ENCODE peak calls at places on chromosomes 4 and X, in seven cellular contexts. One of them, this sample, is unnamed.

GRCh38 chr4:103076777-103077347 is 301 bp upstream of the SLC9B2 start:
- DNase-seq in endodermal cell: no peak
- DNase-seq in adrenal gland: no peak
- DNase-seq in GM06990: no peak
- DNase-seq in body of pancreas: no peak
- DNase-seq in lower lobe of right lung: no peak
- DNase-seq in Peyer's patch: no peak
- DNase-seq in this sample: peak

GRCh38 chr4:48031802-48032525 is 15.4 kb downstream of the NIPAL1 start:
- DNase-seq in endodermal cell: no peak
- DNase-seq in adrenal gland: peak
- DNase-seq in GM06990: no peak
- DNase-seq in body of pancreas: peak
- DNase-seq in lower lobe of right lung: no peak
- DNase-seq in Peyer's patch: no peak
- DNase-seq in this sample: no peak

GRCh38 chr4:109977854-109978501 is 65.3 kb downstream of the EGF start:
- DNase-seq in endodermal cell: no peak
- DNase-seq in adrenal gland: peak
- DNase-seq in GM06990: no peak
- DNase-seq in body of pancreas: no peak
- DNase-seq in lower lobe of right lung: no peak
- DNase-seq in Peyer's patch: no peak
- DNase-seq in this sample: peak

GRCh38 chr4:70701271-70701670 is 12.9 kb downstream of the UTP3 start:
- DNase-seq in endodermal cell: no peak
- DNase-seq in adrenal gland: no peak
- DNase-seq in GM06990: no peak
- DNase-seq in body of pancreas: no peak
- DNase-seq in lower lobe of right lung: no peak
- DNase-seq in Peyer's patch: no peak
- DNase-seq in this sample: no peak

GRCh38 chr4:182604161-182604591 is 313.0 kb downstream of the DCTD start:
- DNase-seq in endodermal cell: no peak
- DNase-seq in adrenal gland: no peak
- DNase-seq in GM06990: no peak
- DNase-seq in body of pancreas: no peak
- DNase-seq in lower lobe of right lung: no peak
- DNase-seq in Peyer's patch: no peak
- DNase-seq in this sample: peak

GRCh38 chr4:146522862-146523205 is 1.1 kb upstream of the SLC10A7 start:
- DNase-seq in endodermal cell: no peak
- DNase-seq in adrenal gland: no peak
- DNase-seq in GM06990: no peak
- DNase-seq in body of pancreas: no peak
- DNase-seq in lower lobe of right lung: no peak
- DNase-seq in Peyer's patch: no peak
- DNase-seq in this sample: peak

GRCh38 chr4:94714360-94714759 is 43.4 kb upstream of the BMPR1B start:
- DNase-seq in endodermal cell: no peak
- DNase-seq in adrenal gland: no peak
- DNase-seq in GM06990: no peak
- DNase-seq in body of pancreas: no peak
- DNase-seq in lower lobe of right lung: no peak
- DNase-seq in Peyer's patch: no peak
- DNase-seq in this sample: peak

GRCh38 chr4:98641393-98641792 is 17.0 kb downstream of the TSPAN5 start:
- DNase-seq in endodermal cell: no peak
- DNase-seq in adrenal gland: no peak
- DNase-seq in GM06990: no peak
- DNase-seq in body of pancreas: no peak
- DNase-seq in lower lobe of right lung: no peak
- DNase-seq in Peyer's patch: no peak
- DNase-seq in this sample: no peak

GRCh38 chrX:134891652-134892051 is 99.1 kb upstream of the SMIM10 start:
- DNase-seq in endodermal cell: no peak
- DNase-seq in adrenal gland: no peak
- DNase-seq in GM06990: no peak
- DNase-seq in body of pancreas: no peak
- DNase-seq in lower lobe of right lung: no peak
- DNase-seq in Peyer's patch: no peak
- DNase-seq in this sample: peak

GRCh38 chr4:85475631-85476233 is 782 bp downstream of the ARHGAP24 start:
- DNase-seq in endodermal cell: no peak
- DNase-seq in adrenal gland: no peak
- DNase-seq in GM06990: no peak
- DNase-seq in body of pancreas: peak
- DNase-seq in lower lobe of right lung: peak
- DNase-seq in Peyer's patch: peak
- DNase-seq in this sample: peak

GRCh38 chr4:145487626-145488025 is 6.0 kb downstream of the SMAD1 start:
- DNase-seq in endodermal cell: no peak
- DNase-seq in adrenal gland: no peak
- DNase-seq in GM06990: peak
- DNase-seq in body of pancreas: no peak
- DNase-seq in lower lobe of right lung: no peak
- DNase-seq in Peyer's patch: no peak
- DNase-seq in this sample: no peak

GRCh38 chr4:5746829-5747745 is 36.1 kb downstream of the EVC start:
- DNase-seq in endodermal cell: no peak
- DNase-seq in adrenal gland: peak
- DNase-seq in GM06990: no peak
- DNase-seq in body of pancreas: no peak
- DNase-seq in lower lobe of right lung: no peak
- DNase-seq in Peyer's patch: no peak
- DNase-seq in this sample: peak

GRCh38 chr4:74754218-74754617 is 40.1 kb downstream of the BTC start:
- DNase-seq in endodermal cell: no peak
- DNase-seq in adrenal gland: no peak
- DNase-seq in GM06990: peak
- DNase-seq in body of pancreas: no peak
- DNase-seq in lower lobe of right lung: no peak
- DNase-seq in Peyer's patch: no peak
- DNase-seq in this sample: no peak

GRCh38 chrX:48958635-48959094 is 1.3 kb upstream of the OTUD5 start:
- DNase-seq in endodermal cell: no peak
- DNase-seq in adrenal gland: peak
- DNase-seq in GM06990: no peak
- DNase-seq in body of pancreas: peak
- DNase-seq in lower lobe of right lung: no peak
- DNase-seq in Peyer's patch: peak
- DNase-seq in this sample: peak

GRCh38 chr4:138728566-138728965 is 287.0 kb upstream of the NOCT start:
- DNase-seq in endodermal cell: no peak
- DNase-seq in adrenal gland: no peak
- DNase-seq in GM06990: no peak
- DNase-seq in body of pancreas: no peak
- DNase-seq in lower lobe of right lung: no peak
- DNase-seq in Peyer's patch: no peak
- DNase-seq in this sample: no peak
- TF ChIP-seq CTCF in endodermal cell: no peak
- TF ChIP-seq CTCF in adrenal gland: no peak
- TF ChIP-seq CTCF in GM06990: no peak
- TF ChIP-seq CTCF in body of pancreas: no peak
- TF ChIP-seq CTCF in lower lobe of right lung: no peak
- TF ChIP-seq CTCF in Peyer's patch: no peak
- TF ChIP-seq CTCF in this sample: no peak

GRCh38 chr4:142406917-142407501 is 439.1 kb downstream of the INPP4B start:
- DNase-seq in endodermal cell: no peak
- DNase-seq in adrenal gland: no peak
- DNase-seq in GM06990: no peak
- DNase-seq in body of pancreas: no peak
- DNase-seq in lower lobe of right lung: no peak
- DNase-seq in Peyer's patch: no peak
- DNase-seq in this sample: no peak
- H3K4me3 ChIP-seq in endodermal cell: no peak
- H3K4me3 ChIP-seq in adrenal gland: no peak
- H3K4me3 ChIP-seq in GM06990: no peak
- H3K4me3 ChIP-seq in body of pancreas: no peak
- H3K4me3 ChIP-seq in lower lobe of right lung: no peak
- H3K4me3 ChIP-seq in Peyer's patch: no peak
- H3K4me3 ChIP-seq in this sample: no peak

DNA sequence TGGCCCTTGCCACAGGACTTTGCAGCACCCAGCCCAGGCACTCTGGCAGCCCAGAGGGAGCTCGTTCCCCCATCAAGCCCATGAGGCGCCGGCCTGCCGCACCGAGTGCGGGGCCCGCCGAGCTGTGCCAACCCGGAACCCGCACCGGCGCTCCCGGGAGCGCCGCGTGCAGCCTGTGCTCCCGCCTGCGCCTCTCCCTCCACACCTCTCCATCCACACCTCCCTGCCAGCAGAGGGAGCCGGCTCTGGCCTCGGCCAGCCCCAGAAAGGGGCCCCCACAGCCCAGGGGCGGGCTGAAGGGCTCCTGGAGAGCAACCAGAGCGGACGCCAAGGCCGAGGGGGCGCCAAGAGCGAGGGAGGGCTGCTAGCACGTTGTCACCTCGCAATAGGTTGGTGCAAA is 268.8 kb downstream of the MID1IP1 start:
- DNase-seq in endodermal cell: no peak
- DNase-seq in adrenal gland: no peak
- DNase-seq in GM06990: no peak
- DNase-seq in body of pancreas: no peak
- DNase-seq in lower lobe of right lung: no peak
- DNase-seq in Peyer's patch: no peak
- DNase-seq in this sample: no peak
- TF ChIP-seq CTCF in endodermal cell: no peak
- TF ChIP-seq CTCF in adrenal gland: no peak
- TF ChIP-seq CTCF in GM06990: no peak
- TF ChIP-seq CTCF in body of pancreas: no peak
- TF ChIP-seq CTCF in lower lobe of right lung: no peak
- TF ChIP-seq CTCF in Peyer's patch: no peak
- TF ChIP-seq CTCF in this sample: no peak

GRCh38 chrX:73446831-73447230 is at the start of gene CDX4:
- DNase-seq in endodermal cell: peak
- DNase-seq in adrenal gland: no peak
- DNase-seq in GM06990: no peak
- DNase-seq in body of pancreas: no peak
- DNase-seq in lower lobe of right lung: no peak
- DNase-seq in Peyer's patch: no peak
- DNase-seq in this sample: no peak
- H3K4me3 ChIP-seq in endodermal cell: no peak
- H3K4me3 ChIP-seq in adrenal gland: no peak
- H3K4me3 ChIP-seq in GM06990: no peak
- H3K4me3 ChIP-seq in body of pancreas: no peak
- H3K4me3 ChIP-seq in lower lobe of right lung: no peak
- H3K4me3 ChIP-seq in Peyer's patch: no peak
- H3K4me3 ChIP-seq in this sample: no peak

DNA sequence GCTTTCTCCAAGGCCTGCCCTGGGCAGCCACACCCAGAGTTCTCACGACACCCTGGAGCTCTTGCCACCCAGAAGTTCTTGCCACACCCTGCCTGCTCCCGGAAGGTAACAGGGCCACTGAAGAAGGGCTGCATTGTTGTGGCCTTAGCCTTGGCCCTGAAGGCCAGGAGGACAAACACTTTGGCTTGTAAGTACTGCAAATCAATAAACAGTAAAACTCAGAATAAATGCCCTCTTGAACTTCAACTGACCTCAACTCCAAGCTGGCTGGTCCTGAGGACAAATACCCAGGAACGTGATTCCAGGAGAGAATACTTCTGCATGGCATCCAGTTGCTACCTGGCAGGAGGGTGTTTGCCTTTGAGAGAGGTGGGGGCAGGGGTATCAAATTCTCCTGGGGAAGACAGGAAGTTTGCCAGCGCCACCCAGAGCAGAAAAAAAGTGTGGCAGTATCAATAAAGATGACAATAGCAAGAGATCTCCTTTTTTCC is 54.1 kb downstream of the TLR10 start:
- DNase-seq in endodermal cell: peak
- DNase-seq in adrenal gland: no peak
- DNase-seq in GM06990: no peak
- DNase-seq in body of pancreas: peak
- DNase-seq in lower lobe of right lung: peak
- DNase-seq in Peyer's patch: peak
- DNase-seq in this sample: no peak
- TF ChIP-seq CTCF in endodermal cell: peak
- TF ChIP-seq CTCF in adrenal gland: no peak
- TF ChIP-seq CTCF in GM06990: no peak
- TF ChIP-seq CTCF in body of pancreas: no peak
- TF ChIP-seq CTCF in lower lobe of right lung: peak
- TF ChIP-seq CTCF in Peyer's patch: no peak
- TF ChIP-seq CTCF in this sample: no peak

GRCh38 chrX:20140410-20140809 is 1.2 kb downstream of the EIF1AX start:
- DNase-seq in endodermal cell: no peak
- DNase-seq in adrenal gland: no peak
- DNase-seq in GM06990: no peak
- DNase-seq in body of pancreas: no peak
- DNase-seq in lower lobe of right lung: no peak
- DNase-seq in Peyer's patch: no peak
- DNase-seq in this sample: no peak

GRCh38 chrX:20141281-20142220 is at the start of gene EIF1AX:
- DNase-seq in endodermal cell: peak
- DNase-seq in adrenal gland: peak
- DNase-seq in GM06990: peak
- DNase-seq in body of pancreas: peak
- DNase-seq in lower lobe of right lung: peak
- DNase-seq in Peyer's patch: peak
- DNase-seq in this sample: peak

GRCh38 chrX:20143111-20143510 is 1.5 kb upstream of the EIF1AX start:
- DNase-seq in endodermal cell: no peak
- DNase-seq in adrenal gland: peak
- DNase-seq in GM06990: no peak
- DNase-seq in body of pancreas: no peak
- DNase-seq in lower lobe of right lung: no peak
- DNase-seq in Peyer's patch: no peak
- DNase-seq in this sample: no peak

GRCh38 chrX:20143539-20143938 is 1.9 kb upstream of the EIF1AX start:
- DNase-seq in endodermal cell: no peak
- DNase-seq in adrenal gland: no peak
- DNase-seq in GM06990: no peak
- DNase-seq in body of pancreas: no peak
- DNase-seq in lower lobe of right lung: no peak
- DNase-seq in Peyer's patch: no peak
- DNase-seq in this sample: no peak

DNA sequence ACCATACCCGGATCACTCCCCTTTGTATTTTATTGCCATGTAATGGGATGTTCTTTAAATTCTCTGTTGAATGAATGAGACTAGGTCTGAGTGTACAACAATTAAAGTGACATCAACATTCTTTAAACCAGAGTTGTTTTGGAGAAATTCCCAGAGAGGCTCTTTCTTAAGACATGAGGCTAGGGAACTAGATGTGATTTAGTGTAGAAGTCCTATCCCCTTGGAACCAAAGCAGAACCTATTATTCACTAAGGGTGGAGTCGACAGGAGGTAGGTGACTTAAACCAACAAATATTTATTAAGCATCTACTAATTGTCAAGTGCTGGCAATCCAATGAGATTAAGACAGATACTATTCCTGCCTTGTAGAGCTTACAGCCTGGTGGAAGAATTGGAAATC is 1.7 kb downstream of the EIF1AX start:
- DNase-seq in endodermal cell: no peak
- DNase-seq in adrenal gland: no peak
- DNase-seq in GM06990: no peak
- DNase-seq in body of pancreas: no peak
- DNase-seq in lower lobe of right lung: no peak
- DNase-seq in Peyer's patch: no peak
- DNase-seq in this sample: peak
- H3K4me3 ChIP-seq in endodermal cell: peak
- H3K4me3 ChIP-seq in adrenal gland: no peak
- H3K4me3 ChIP-seq in GM06990: peak
- H3K4me3 ChIP-seq in body of pancreas: no peak
- H3K4me3 ChIP-seq in lower lobe of right lung: peak
- H3K4me3 ChIP-seq in Peyer's patch: no peak
- H3K4me3 ChIP-seq in this sample: peak

This sample was measured in fibroblast of mammary gland.